ENCODE peak calls at places on chromosomes 2 and 18, in ten cellular contexts. X, I, S, U, Y, D, W, C, O and H are unnamed samples.

GRCh38 chr18:35239314-35239713 is 1.5 kb upstream of the ZNF397 start:
- DNase-seq in X (no peak), I (no peak), S (no peak), U (no peak), Y (no peak), D (no peak), W (no peak), C (no peak), O (no peak), H (no peak)

GRCh38 chr2:120760446-120761135 is 24.9 kb downstream of the GLI2 start:
- DNase-seq in X (no peak), I (no peak), S (no peak), U (peak), Y (no peak), D (no peak), W (no peak), C (no peak), O (no peak), H (no peak)

GRCh38 chr2:239911630-239912071 is 113.5 kb downstream of the NDUFA10 start:
- DNase-seq in X (no peak), I (no peak), S (no peak), U (no peak), Y (no peak), D (peak), W (peak), C (no peak), O (no peak), H (peak)

GRCh38 chr18:7116832-7117389 is 686 bp downstream of the LAMA1 start:
- DNase-seq in X (no peak), I (no peak), S (no peak), U (no peak), Y (peak), D (no peak), W (no peak), C (no peak), O (peak), H (no peak)

GRCh38 chr2:134718095-134718955 is 475 bp downstream of the TMEM163 start:
- DNase-seq in X (no peak), I (peak), S (no peak), U (no peak), Y (peak), D (peak), W (no peak), C (peak), O (peak), H (peak)

GRCh38 chr18:26096852-26097251 is 6.4 kb upstream of the SS18 start:
- DNase-seq in X (no peak), I (no peak), S (no peak), U (no peak), Y (no peak), D (no peak), W (no peak), C (no peak), O (no peak), H (no peak)

GRCh38 chr2:237978058-237978712 is 11.4 kb downstream of the UBE2F start:
- DNase-seq in X (no peak), I (no peak), S (no peak), U (no peak), Y (peak), D (peak), W (no peak), C (no peak), O (no peak), H (no peak)

GRCh38 chr2:86052265-86052664 is 53.4 kb downstream of the POLR1A start:
- DNase-seq in X (no peak), I (no peak), S (no peak), U (peak), Y (no peak), D (no peak), W (no peak), C (no peak), O (no peak), H (no peak)

GRCh38 chr18:47403949-47404348 is 152.5 kb upstream of the SKOR2 start:
- DNase-seq in X (no peak), I (no peak), S (no peak), U (no peak), Y (no peak), D (no peak), W (no peak), C (no peak), O (no peak), H (no peak)

GRCh38 chr2:168350380-168350779 is 103.0 kb upstream of the STK39 start:
- DNase-seq in X (no peak), I (no peak), S (no peak), U (no peak), Y (no peak), D (peak), W (no peak), C (no peak), O (no peak), H (no peak)

GRCh38 chr18:75162467-75162866 is 46.5 kb downstream of the PTGR3 start:
- DNase-seq in X (no peak), I (no peak), S (no peak), U (no peak), Y (no peak), D (no peak), W (no peak), C (no peak), O (no peak), H (peak)

GRCh38 chr2:73134471-73134870 is 21.7 kb upstream of the RAB11FIP5 start:
- DNase-seq in X (no peak), I (no peak), S (no peak), U (no peak), Y (no peak), D (no peak), W (no peak), C (no peak), O (no peak), H (no peak)

DNA sequence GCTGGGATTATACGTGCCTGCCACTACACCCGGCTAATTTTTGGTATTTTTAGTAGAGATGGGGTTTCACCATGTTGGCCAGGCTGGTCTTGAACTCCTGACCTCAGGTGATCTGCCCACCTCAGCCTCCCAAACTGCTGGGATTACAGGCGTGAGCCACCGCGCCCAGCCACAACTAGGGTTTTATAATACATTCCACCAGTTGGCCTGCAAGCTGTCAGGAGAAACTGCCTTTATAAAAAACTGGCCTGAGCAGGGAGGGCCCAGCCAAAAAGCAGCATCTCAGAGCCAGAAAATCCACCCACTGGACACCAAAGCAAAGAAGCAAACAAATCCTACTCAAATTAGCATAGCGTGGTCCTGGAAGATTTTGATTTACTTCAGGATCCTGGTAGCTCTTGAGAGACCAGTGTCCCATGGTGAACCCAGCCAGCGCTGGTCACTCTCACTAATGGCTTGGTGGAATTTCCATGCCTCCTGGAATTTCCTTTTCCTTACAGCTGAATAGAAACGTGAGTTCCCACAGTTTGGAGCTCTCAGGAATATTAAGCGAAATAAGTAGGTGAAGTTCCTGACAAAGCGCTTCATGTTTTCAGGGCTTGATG is 60.0 kb upstream of the PXDN start:
- DNase-seq in X (no peak), I (no peak), S (no peak), U (no peak), Y (no peak), D (no peak), W (no peak), C (no peak), O (no peak), H (no peak)
- TF ChIP-seq POLR2AphosphoS5 in X (no peak), I (no peak), S (no peak), U (no peak), Y (no peak), D (no peak), W (no peak), C (no peak), O (no peak), H (no peak)

GRCh38 chr2:159126653-159127052 is 158.2 kb downstream of the TANC1 start:
- DNase-seq in X (no peak), I (no peak), S (no peak), U (no peak), Y (no peak), D (no peak), W (no peak), C (no peak), O (no peak), H (no peak)

GRCh38 chr2:159124441-159124911 is 156.0 kb downstream of the TANC1 start:
- DNase-seq in X (no peak), I (no peak), S (peak), U (no peak), Y (no peak), D (peak), W (peak), C (no peak), O (peak), H (no peak)

GRCh38 chr2:159123786-159124185 is 155.3 kb downstream of the TANC1 start:
- DNase-seq in X (no peak), I (no peak), S (no peak), U (no peak), Y (no peak), D (no peak), W (no peak), C (no peak), O (no peak), H (no peak)

GRCh38 chr2:159125858-159126257 is 157.4 kb downstream of the TANC1 start:
- DNase-seq in X (no peak), I (no peak), S (no peak), U (no peak), Y (no peak), D (no peak), W (no peak), C (no peak), O (no peak), H (no peak)

DNA sequence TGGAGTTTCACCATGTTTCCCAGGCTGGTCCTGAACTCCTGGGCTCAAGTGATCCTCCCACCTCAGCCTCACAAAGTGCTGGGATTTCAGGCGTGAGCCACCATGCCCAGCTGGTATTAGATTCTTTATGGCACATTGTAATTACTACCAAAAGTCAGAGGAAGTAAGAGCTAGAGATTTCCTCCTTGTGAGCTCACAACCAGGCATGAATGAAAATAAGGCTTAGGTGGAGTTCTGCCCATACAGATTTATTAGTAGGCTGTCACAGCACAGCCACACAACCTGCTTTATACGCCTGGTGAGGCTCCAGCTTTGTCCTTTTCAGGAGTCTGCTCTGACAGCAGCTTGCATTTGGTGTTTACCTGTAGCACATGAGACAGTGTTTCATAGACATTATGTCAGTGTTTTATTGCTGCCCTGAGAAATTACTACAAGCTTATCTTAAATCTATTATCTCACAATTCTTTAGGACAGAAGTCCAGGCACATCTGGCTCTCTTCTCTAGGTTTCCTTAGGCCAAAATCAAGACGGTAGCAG is 156.6 kb downstream of the TANC1 start:
- DNase-seq in X (no peak), I (no peak), S (no peak), U (no peak), Y (no peak), D (no peak), W (no peak), C (no peak), O (no peak), H (no peak)
- TF ChIP-seq POLR2AphosphoS5 in X (no peak), I (no peak), S (no peak), U (no peak), Y (no peak), D (no peak), W (no peak), C (no peak), O (no peak), H (no peak)

GRCh38 chr18:77206676-77207370 is 42.8 kb upstream of the GALR1 start:
- DNase-seq in X (no peak), I (no peak), S (no peak), U (no peak), Y (no peak), D (no peak), W (no peak), C (no peak), O (no peak), H (no peak)
- TF ChIP-seq POLR2AphosphoS5 in X (no peak), I (no peak), S (no peak), U (no peak), Y (no peak), D (no peak), W (no peak), C (no peak), O (no peak), H (no peak)

DNA sequence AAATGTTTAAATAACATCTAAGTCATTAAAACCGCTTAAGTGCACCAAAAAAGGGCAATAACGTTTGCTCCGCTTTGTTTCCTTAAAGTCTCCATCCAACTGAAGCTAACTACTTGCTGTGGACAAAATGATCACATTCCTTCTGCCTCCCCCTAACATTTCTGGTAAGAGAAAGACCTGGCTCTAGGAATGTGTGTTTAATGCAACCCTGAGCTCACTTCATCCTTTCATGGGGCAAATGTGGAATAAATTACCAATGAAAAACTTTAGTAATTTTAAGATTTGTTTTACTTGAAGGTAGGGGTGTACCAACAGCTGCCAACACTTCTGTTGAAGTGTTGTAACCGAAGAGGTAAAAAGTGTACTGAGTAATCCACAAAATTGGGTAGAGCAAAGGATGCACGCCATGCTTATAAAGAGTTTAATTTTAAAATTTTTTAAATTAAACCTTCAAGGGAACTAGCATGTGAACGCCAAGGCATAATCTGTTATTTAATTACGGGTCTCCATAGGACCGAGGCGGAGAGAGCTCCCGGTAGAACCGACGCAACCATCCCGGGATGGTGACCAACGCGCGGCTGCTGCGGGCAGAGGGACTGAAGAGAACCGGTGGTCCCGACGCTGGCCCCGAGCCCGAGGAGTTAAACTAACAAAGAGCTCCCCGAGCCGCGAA is 1.1 kb downstream of the HNRNPLL start:
- DNase-seq in X (no peak), I (no peak), S (no peak), U (no peak), Y (peak), D (no peak), W (no peak), C (no peak), O (peak), H (no peak)
- TF ChIP-seq POLR2AphosphoS5 in X (no peak), I (no peak), S (no peak), U (no peak), Y (no peak), D (no peak), W (no peak), C (no peak), O (peak), H (no peak)

GRCh38 chr18:76977681-76978234 is 154.8 kb downstream of the MBP start:
- DNase-seq in X (no peak), I (no peak), S (no peak), U (no peak), Y (no peak), D (no peak), W (no peak), C (no peak), O (no peak), H (no peak)

GRCh38 chr18:76977108-76977621 is 154.8 kb downstream of the ZNF236 start:
- DNase-seq in X (no peak), I (no peak), S (no peak), U (no peak), Y (no peak), D (peak), W (no peak), C (no peak), O (no peak), H (no peak)

GRCh38 chr18:76979111-76979751 is 153.4 kb downstream of the MBP start:
- DNase-seq in X (no peak), I (no peak), S (no peak), U (no peak), Y (no peak), D (no peak), W (no peak), C (no peak), O (no peak), H (no peak)

GRCh38 chr18:76979906-76980305 is 152.7 kb downstream of the MBP start:
- DNase-seq in X (no peak), I (no peak), S (no peak), U (no peak), Y (no peak), D (no peak), W (no peak), C (no peak), O (no peak), H (no peak)

GRCh38 chr18:76978616-76979015 is 154.0 kb downstream of the MBP start:
- DNase-seq in X (no peak), I (no peak), S (no peak), U (no peak), Y (no peak), D (no peak), W (no peak), C (no peak), O (no peak), H (no peak)
- TF ChIP-seq POLR2AphosphoS5 in X (no peak), I (no peak), S (no peak), U (no peak), Y (no peak), D (no peak), W (no peak), C (no peak), O (no peak), H (no peak)

GRCh38 chr18:58049000-58049688 is 5.1 kb downstream of the NEDD4L start:
- DNase-seq in X (no peak), I (no peak), S (no peak), U (no peak), Y (no peak), D (no peak), W (no peak), C (no peak), O (no peak), H (no peak)
- TF ChIP-seq POLR2AphosphoS5 in X (no peak), I (no peak), S (no peak), U (no peak), Y (no peak), D (no peak), W (no peak), C (no peak), O (no peak), H (no peak)

DNA sequence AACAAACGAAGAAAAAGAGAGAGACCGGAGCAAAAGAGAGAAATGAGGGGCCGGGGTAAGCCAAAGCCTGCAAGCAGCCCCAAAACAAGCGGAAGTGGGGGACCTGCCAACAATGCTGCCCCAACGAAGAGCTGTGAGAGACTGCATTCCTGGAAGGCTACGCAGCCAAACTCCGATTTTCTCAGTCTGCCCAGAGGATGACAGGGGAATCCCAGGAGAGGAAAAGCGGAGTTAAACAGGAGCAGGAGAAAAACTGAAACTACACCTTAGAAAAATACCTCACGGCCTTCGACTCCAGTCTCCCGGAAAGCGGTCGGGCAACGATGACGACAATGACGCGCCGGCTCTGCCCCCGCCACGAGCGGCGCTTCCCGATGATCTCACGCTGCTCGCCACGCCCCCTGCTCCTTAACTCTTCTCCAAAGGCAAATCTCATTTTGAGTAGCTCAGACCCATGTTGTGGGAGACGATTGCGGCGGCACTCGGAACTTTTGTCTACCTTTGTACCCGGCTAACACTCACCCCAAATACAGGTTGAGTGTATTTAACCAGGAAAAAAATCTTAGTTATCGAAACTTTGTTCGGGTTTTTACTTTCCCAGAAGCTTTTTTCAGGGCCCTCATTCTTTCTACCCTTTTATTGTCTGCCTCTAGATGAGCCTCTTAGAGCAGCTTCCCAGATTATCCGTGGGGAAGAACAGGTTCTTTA is at the start of gene C1D:
- DNase-seq in X (peak), I (peak), S (peak), U (peak), Y (peak), D (peak), W (peak), C (peak), O (peak), H (peak)
- TF ChIP-seq POLR2AphosphoS5 in X (peak), I (peak), S (peak), U (peak), Y (peak), D (peak), W (peak), C (no peak), O (peak), H (peak)

GRCh38 chr18:12309683-12310198 is 1.7 kb downstream of the TUBB6 start:
- DNase-seq in X (no peak), I (no peak), S (no peak), U (no peak), Y (no peak), D (no peak), W (no peak), C (no peak), O (no peak), H (no peak)
- TF ChIP-seq POLR2AphosphoS5 in X (no peak), I (no peak), S (no peak), U (no peak), Y (no peak), D (no peak), W (no peak), C (no peak), O (no peak), H (peak)